ENCODE peak calls at places on chromosome 14, in five cellular contexts. G is sigmoid colon, F is K562, E is testis, I is lower lobe of right lung. R is an unnamed sample. For H3K36me3, the result is how much of the 10 kb centered on the place peaks cover.

GRCh38 chr14:24798911-24799310 is 164.9 kb upstream of the GZMB start:
- DNase-seq in E (no peak), I (no peak), F (no peak), G (no peak), R (no peak)

GRCh38 chr14:65360144-65360784 is 52.3 kb upstream of the FUT8 start:
- DNase-seq in F (no peak), I (no peak), E (no peak), G (no peak), R (no peak)

GRCh38 chr14:54453252-54453651 is 12.1 kb upstream of the CNIH1 start:
- DNase-seq in I (no peak), E (no peak), F (no peak), G (no peak), R (no peak)

GRCh38 chr14:49955013-49955412 is 62.1 kb downstream of the ARF6 start:
- DNase-seq in F (no peak), E (no peak), G (no peak), I (no peak), R (no peak)

GRCh38 chr14:99430491-99430890 is 50.2 kb downstream of the SETD3 start:
- DNase-seq in I (peak), G (no peak), E (no peak), F (no peak), R (peak)

GRCh38 chr14:23052182-23052623 is 5.1 kb downstream of the CDH24 start:
- DNase-seq in E (peak), F (peak), G (no peak), I (no peak), R (no peak)

GRCh38 chr14:90398315-90398811 is 1.5 kb downstream of the CALM1 start:
- DNase-seq in I (peak), G (peak), E (peak), F (peak), R (peak)

GRCh38 chr14:104427126-104427851 is 152.3 kb upstream of the C14orf180 start:
- DNase-seq in F (no peak), I (peak), E (no peak), G (peak), R (no peak)

GRCh38 chr14:96297000-96297399 is 41.0 kb downstream of the BDKRB1 start:
- DNase-seq in G (no peak), I (no peak), F (no peak), E (no peak), R (no peak)

GRCh38 chr14:87547536-87547935 is 445.4 kb downstream of the GALC start:
- DNase-seq in E (no peak), G (no peak), I (no peak), F (no peak), R (no peak)

GRCh38 chr14:105080161-105080560 is 14.9 kb upstream of the GPR132 start:
- DNase-seq in E (no peak), G (peak), I (no peak), F (no peak), R (no peak)

GRCh38 chr14:65179918-65180724 is 77.8 kb upstream of the MAX start:
- DNase-seq in G (peak), F (no peak), E (peak), I (no peak), R (peak)

GRCh38 chr14:51041853-51042252 is 53.1 kb downstream of the TRIM9 start:
- DNase-seq in F (no peak), G (no peak), E (no peak), I (no peak), R (no peak)

GRCh38 chr14:77498120-77498979 is at the start of gene ISM2:
- DNase-seq in I (peak), F (peak), E (peak), G (peak), R (no peak)

GRCh38 chr14:35883677-35884293 is 57.6 kb downstream of the BRMS1L start:
- DNase-seq in F (peak), E (peak), G (no peak), I (no peak), R (no peak)

GRCh38 chr14:50542941-50543418 is 10.6 kb upstream of the MAP4K5 start:
- DNase-seq in I (no peak), E (peak), F (peak), G (no peak), R (no peak)

GRCh38 chr14:55130194-55130550 is 1.1 kb downstream of the LGALS3 start:
- DNase-seq in I (no peak), E (no peak), F (no peak), G (no peak), R (no peak)

GRCh38 chr14:67515386-67516079 is 17.6 kb upstream of the PLEKHH1 start:
- DNase-seq in E (peak), F (no peak), I (peak), G (no peak), R (no peak)

GRCh38 chr14:39268393-39268792 is 34.7 kb downstream of the MIA2 start:
- DNase-seq in I (no peak), G (no peak), F (no peak), E (no peak), R (no peak)

GRCh38 chr14:37598973-37599526 is 3.6 kb downstream of the TTC6 start:
- DNase-seq in E (no peak), F (no peak), G (no peak), I (no peak), R (no peak)

GRCh38 chr14:37600880-37601741 is 5.7 kb downstream of the TTC6 start:
- DNase-seq in G (no peak), E (no peak), F (no peak), I (no peak), R (no peak)

GRCh38 chr14:37601849-37602248 is 6.4 kb downstream of the TTC6 start:
- DNase-seq in I (no peak), E (no peak), G (no peak), F (no peak), R (no peak)

GRCh38 chr14:37598085-37598972 is 2.9 kb downstream of the TTC6 start:
- DNase-seq in I (peak), E (peak), F (no peak), G (no peak), R (peak)

DNA sequence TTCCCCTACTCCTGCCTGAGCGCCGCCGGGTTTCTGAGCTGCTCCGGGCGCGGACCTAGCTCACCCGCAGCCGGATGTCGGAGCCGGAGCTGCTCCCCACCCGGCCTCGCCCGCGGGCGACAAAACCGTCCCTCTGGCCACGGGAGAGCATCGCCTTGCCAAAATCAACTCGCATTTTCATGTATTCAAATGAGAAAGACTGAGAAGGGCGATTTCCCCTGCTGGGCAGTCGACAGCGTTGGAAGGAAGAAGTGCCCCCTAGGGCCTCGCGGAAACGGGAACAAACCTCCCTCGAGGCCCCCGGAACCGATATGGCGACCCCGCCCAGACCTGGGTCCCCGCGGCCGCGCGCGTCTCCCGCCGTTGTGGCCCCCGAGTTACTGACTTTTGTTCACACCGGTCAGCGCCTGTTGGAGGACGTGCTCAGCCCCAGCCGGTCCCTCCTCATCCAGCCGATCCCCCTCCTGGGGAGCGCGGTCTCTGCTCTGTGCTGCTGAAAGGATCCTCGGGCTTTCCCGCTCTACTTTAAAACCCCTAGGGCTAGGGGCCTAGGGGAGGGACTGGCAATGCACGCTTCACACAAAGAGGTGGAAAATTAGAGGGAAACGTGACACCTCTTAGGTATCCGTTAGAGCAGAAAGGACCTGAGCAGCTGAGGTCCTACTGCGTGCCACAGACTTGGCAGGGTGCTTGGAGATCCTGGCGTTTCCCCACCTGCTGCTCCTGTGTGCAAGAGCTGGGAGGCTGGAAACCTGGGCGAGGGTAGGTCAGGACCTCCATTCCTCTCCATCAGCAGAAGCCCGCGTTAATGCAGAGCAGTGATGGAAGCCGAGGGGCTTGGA is 4.3 kb downstream of the TTC6 start:
- DNase-seq in F (no peak), I (peak), G (no peak), E (no peak), R (peak)
- H3K4me3 ChIP-seq in F (no peak), I (peak), G (peak), E (no peak), R (no peak)

GRCh38 chr14:69711065-69711464 is 55.9 kb upstream of the SRSF5 start:
- DNase-seq in I (peak), E (no peak), G (peak), F (no peak), R (peak)
- H3K36me3 ChIP-seq in I (half or more), E (under half), G (under half), F (half or more), R (under half)

GRCh38 chr14:80213602-80214001 is 2.3 kb upstream of the DIO2 start:
- DNase-seq in E (peak), F (no peak), I (no peak), G (no peak), R (no peak)

GRCh38 chr14:80212025-80212402 is 710 bp upstream of the DIO2 start:
- DNase-seq in E (no peak), G (no peak), F (no peak), I (no peak), R (no peak)

GRCh38 chr14:80216818-80217217 is 5.5 kb upstream of the DIO2 start:
- DNase-seq in I (no peak), F (no peak), E (no peak), G (no peak), R (no peak)

GRCh38 chr14:80215081-80215480 is 3.8 kb upstream of the DIO2 start:
- DNase-seq in I (no peak), E (no peak), G (no peak), F (no peak), R (no peak)

GRCh38 chr14:80215756-80216581 is 4.7 kb upstream of the DIO2 start:
- DNase-seq in E (no peak), I (no peak), G (no peak), F (no peak), R (no peak)
- H3K27ac ChIP-seq in E (no peak), I (no peak), G (no peak), F (no peak), R (no peak)

GRCh38 chr14:101780390-101780789 is 18.9 kb downstream of the PPP2R5C start:
- DNase-seq in I (no peak), E (no peak), G (no peak), F (no peak), R (no peak)
- H3K4me3 ChIP-seq in I (peak), E (no peak), G (no peak), F (no peak), R (no peak)

GRCh38 chr14:95106966-95107365 is 50.4 kb downstream of the DICER1 start:
- DNase-seq in E (no peak), F (no peak), I (no peak), G (no peak), R (no peak)

GRCh38 chr14:95102678-95103039 is 54.7 kb downstream of the DICER1 start:
- DNase-seq in G (no peak), I (no peak), E (peak), F (no peak), R (no peak)

GRCh38 chr14:95101736-95102677 is 55.3 kb downstream of the DICER1 start:
- DNase-seq in I (no peak), F (no peak), E (no peak), G (no peak), R (no peak)

GRCh38 chr14:95107711-95108110 is 49.6 kb downstream of the DICER1 start:
- DNase-seq in E (no peak), I (no peak), F (no peak), G (no peak), R (no peak)

DNA sequence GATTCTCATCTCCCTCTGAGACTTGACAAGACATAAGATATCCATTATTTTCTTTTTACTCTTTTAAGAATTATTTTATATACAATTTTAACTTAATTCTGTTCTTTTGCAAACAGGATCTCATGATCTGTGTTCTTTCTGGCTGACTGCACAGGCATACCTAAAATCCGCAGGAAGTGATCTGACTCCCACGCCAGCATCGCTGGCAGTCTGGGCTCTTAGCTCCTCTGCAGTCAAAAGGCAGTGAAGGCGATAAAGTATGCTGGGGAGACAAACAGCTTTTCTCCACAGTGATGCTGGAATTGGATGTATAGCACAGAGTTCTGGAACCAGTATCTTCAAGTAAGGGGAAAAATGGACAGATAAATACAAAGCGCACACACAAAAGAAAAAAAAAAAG is 52.4 kb downstream of the DICER1 start:
- DNase-seq in I (no peak), G (no peak), E (no peak), F (no peak), R (no peak)
- H3K36me3 ChIP-seq in I (half or more), G (under half), E (under half), F (under half), R (under half)

R was measured in pancreas.